ENCODE peak calls at places on chromosomes 7 and 10, in six cellular contexts. P, K, A, Z, G and V are unnamed samples. For H3K4me1, the result is how much of the 10 kb centered on the place peaks cover.

GRCh38 chr7:47453093-47454056 is 128.5 kb downstream of the TNS3 start:
- DNase-seq in P (peak), K (no peak), Z (peak), A (no peak), G (no peak), V (peak)

GRCh38 chr10:44853148-44853734 is 57.9 kb upstream of the TMEM72 start:
- DNase-seq in K (no peak), G (no peak), A (no peak), P (no peak), Z (peak), V (peak)

GRCh38 chr10:9215121-9215520 is 1160.6 kb downstream of the GATA3 start:
- DNase-seq in G (no peak), Z (no peak), P (no peak), A (no peak), K (no peak), V (no peak)

GRCh38 chr10:110495731-110496552 is 1.8 kb upstream of the DUSP5 start:
- DNase-seq in P (peak), A (peak), G (peak), Z (peak), K (peak), V (peak)

GRCh38 chr10:2908851-2909630 is 158.3 kb upstream of the PFKP start:
- DNase-seq in P (no peak), K (no peak), G (no peak), A (no peak), Z (no peak), V (no peak)

GRCh38 chr10:112424658-112425057 is 22.1 kb downstream of the ZDHHC6 start:
- DNase-seq in Z (no peak), G (no peak), K (no peak), A (no peak), P (no peak), V (no peak)

GRCh38 chr10:79055892-79056291 is 12.9 kb upstream of the ZMIZ1 start:
- DNase-seq in A (no peak), Z (no peak), K (no peak), P (peak), G (no peak), V (no peak)

GRCh38 chr10:127928021-127928806 is 21.3 kb downstream of the PTPRE start:
- DNase-seq in K (no peak), A (no peak), G (no peak), P (no peak), Z (peak), V (no peak)

GRCh38 chr10:107496594-107496993 is 332.1 kb upstream of the SORCS1 start:
- DNase-seq in P (no peak), A (no peak), Z (no peak), G (no peak), K (no peak), V (no peak)

GRCh38 chr7:10940748-10941358 is 32.8 kb upstream of the PHF14 start:
- DNase-seq in G (no peak), P (no peak), A (no peak), K (no peak), Z (no peak), V (no peak)

GRCh38 chr7:107694395-107694794 is 33.8 kb downstream of the SLC26A4 start:
- DNase-seq in A (no peak), G (no peak), P (no peak), K (no peak), Z (peak), V (no peak)

GRCh38 chr7:134298902-134299683 is 17.6 kb downstream of the SLC35B4 start:
- DNase-seq in G (peak), A (no peak), K (no peak), Z (peak), P (peak), V (no peak)

GRCh38 chr7:22586101-22586805 is 86.3 kb upstream of the STEAP1B start:
- DNase-seq in Z (no peak), P (no peak), A (no peak), G (no peak), K (no peak), V (no peak)

GRCh38 chr7:80907141-80907601 is 11.7 kb downstream of the SEMA3C start:
- DNase-seq in K (no peak), G (no peak), P (no peak), Z (no peak), A (no peak), V (no peak)

GRCh38 chr7:66426996-66427395 is 201.7 kb upstream of the KCTD7 start:
- DNase-seq in Z (no peak), G (no peak), A (no peak), P (no peak), K (no peak), V (no peak)

GRCh38 chr7:89023146-89023545 is 227.6 kb upstream of the TEX47 start:
- DNase-seq in A (no peak), Z (no peak), G (no peak), K (no peak), P (no peak), V (no peak)

GRCh38 chr7:90349305-90349704 is 2.8 kb downstream of the GTPBP10 start:
- DNase-seq in P (no peak), A (no peak), K (no peak), Z (no peak), G (no peak), V (no peak)

GRCh38 chr10:89278034-89278535 is 23.8 kb upstream of the IFIT2 start:
- DNase-seq in A (no peak), K (no peak), G (no peak), Z (peak), P (peak), V (no peak)

GRCh38 chr10:35133586-35133985 is 6.9 kb downstream of the CREM start:
- DNase-seq in P (no peak), K (no peak), Z (no peak), A (no peak), G (no peak), V (no peak)

GRCh38 chr7:35846816-35847412 is 46.1 kb downstream of the SEPTIN7 start:
- DNase-seq in K (no peak), Z (no peak), G (no peak), A (no peak), P (no peak), V (no peak)

GRCh38 chr10:57579926-57580325 is 687.8 kb downstream of the IPMK start:
- DNase-seq in K (peak), A (no peak), Z (peak), P (no peak), G (no peak), V (no peak)

GRCh38 chr10:125144693-125145623 is 15.4 kb downstream of the CTBP2 start:
- DNase-seq in K (peak), G (no peak), P (peak), Z (peak), A (no peak), V (no peak)

GRCh38 chr7:101108961-101109360 is 17.9 kb upstream of the SERPINE1 start:
- DNase-seq in K (no peak), A (no peak), P (no peak), G (no peak), Z (no peak), V (no peak)

GRCh38 chr10:52451817-52452216 is 137.7 kb downstream of the DKK1 start:
- DNase-seq in G (no peak), K (no peak), P (no peak), Z (peak), A (no peak), V (no peak)

GRCh38 chr7:100469227-100470044 is 5.4 kb upstream of the SPACDR start:
- DNase-seq in G (peak), K (peak), Z (peak), P (peak), A (peak), V (peak)

GRCh38 chr7:38727184-38727940 is 96.2 kb upstream of the AMPH start:
- DNase-seq in G (no peak), A (no peak), P (no peak), Z (no peak), K (no peak), V (no peak)

GRCh38 chr7:41699532-41699931 is 3.4 kb downstream of the INHBA start:
- DNase-seq in G (peak), Z (peak), A (no peak), P (peak), K (peak), V (no peak)

DNA sequence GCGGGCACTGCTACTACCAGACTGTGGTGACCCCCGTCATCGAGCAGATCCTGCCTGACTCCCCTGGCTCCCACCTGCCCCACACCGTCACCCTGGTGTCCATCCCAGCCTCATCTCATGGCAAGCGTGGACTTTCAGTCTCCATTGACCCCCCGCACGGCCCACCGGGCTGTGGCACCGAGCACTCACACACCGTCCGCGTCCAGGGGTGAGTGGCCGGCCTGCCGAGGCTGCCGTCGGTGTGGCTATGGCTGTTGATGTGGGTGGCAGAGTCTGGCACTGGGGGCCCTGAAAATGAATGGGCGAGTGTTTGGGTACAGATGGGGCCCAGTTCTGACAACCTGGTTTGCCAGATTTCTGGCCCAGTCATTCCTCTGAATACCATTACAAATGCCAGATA is 15.4 kb downstream of the LIMK1 start:
- DNase-seq in G (no peak), Z (no peak), A (no peak), P (no peak), K (no peak), V (no peak)
- H3K4me3 ChIP-seq in G (no peak), Z (no peak), A (no peak), P (no peak), K (no peak), V (no peak)

GRCh38 chr10:74151057-74151878 is at the start of gene ADK:
- DNase-seq in K (peak), P (peak), Z (peak), A (peak), G (peak), V (peak)

GRCh38 chr10:74150151-74151056 is at the start of gene AP3M1:
- DNase-seq in Z (no peak), A (peak), P (peak), G (peak), K (peak), V (peak)

GRCh38 chr10:74151879-74152722 is 1.1 kb downstream of the ADK start:
- DNase-seq in P (no peak), A (no peak), Z (no peak), K (no peak), G (no peak), V (no peak)

GRCh38 chr10:74153676-74154075 is 2.7 kb downstream of the ADK start:
- DNase-seq in K (no peak), G (no peak), Z (no peak), P (no peak), A (no peak), V (no peak)

GRCh38 chr10:74153123-74153522 is 2.1 kb downstream of the ADK start:
- DNase-seq in K (peak), A (no peak), Z (peak), P (peak), G (no peak), V (no peak)
- H3K4me1 ChIP-seq in K (under half), A (under half), Z (under half), P (under half), G (under half), V (under half)

GRCh38 chr10:90857635-90858488 is at the start of gene HTR7:
- DNase-seq in K (peak), Z (peak), G (peak), P (peak), A (peak), V (peak)

GRCh38 chr10:90856964-90857634 is 740 bp downstream of the HTR7 start:
- DNase-seq in Z (no peak), P (no peak), K (peak), A (no peak), G (no peak), V (no peak)

GRCh38 chr10:90858489-90858968 is 690 bp upstream of the HTR7 start:
- DNase-seq in A (no peak), G (no peak), K (no peak), Z (no peak), P (no peak), V (no peak)

GRCh38 chr10:90855126-90855525 is 2.7 kb downstream of the HTR7 start:
- DNase-seq in P (no peak), G (no peak), A (no peak), K (no peak), Z (no peak), V (no peak)

GRCh38 chr10:90856261-90856660 is 1.6 kb downstream of the HTR7 start:
- DNase-seq in A (no peak), K (peak), G (no peak), Z (no peak), P (no peak), V (no peak)
- H3K4me3 ChIP-seq in A (peak), K (peak), G (no peak), Z (no peak), P (no peak), V (peak)

GRCh38 chr10:29820890-29821398 is 186.2 kb upstream of the SVIL start:
- DNase-seq in G (no peak), K (no peak), A (no peak), P (peak), Z (no peak), V (peak)
- H3K4me1 ChIP-seq in G (under half), K (under half), A (under half), P (under half), Z (under half), V (under half)

GRCh38 chr10:102302611-102303010 is 57.3 kb downstream of the GBF1 start:
- DNase-seq in K (no peak), A (no peak), G (no peak), P (no peak), Z (no peak), V (no peak)

GRCh38 chr10:102299873-102300272 is 54.5 kb downstream of the GBF1 start:
- DNase-seq in G (no peak), K (no peak), Z (peak), P (no peak), A (no peak), V (no peak)

GRCh38 chr10:102297132-102297531 is 51.8 kb downstream of the GBF1 start:
- DNase-seq in Z (no peak), G (no peak), A (no peak), K (no peak), P (no peak), V (no peak)

GRCh38 chr10:102300289-102300843 is 55.0 kb downstream of the GBF1 start:
- DNase-seq in P (no peak), A (no peak), Z (peak), G (no peak), K (no peak), V (no peak)

GRCh38 chr10:102298899-102299298 is 53.6 kb downstream of the GBF1 start:
- DNase-seq in A (no peak), Z (no peak), G (no peak), P (no peak), K (no peak), V (no peak)
- H3K4me3 ChIP-seq in A (no peak), Z (no peak), G (no peak), P (no peak), K (no peak), V (no peak)

DNA sequence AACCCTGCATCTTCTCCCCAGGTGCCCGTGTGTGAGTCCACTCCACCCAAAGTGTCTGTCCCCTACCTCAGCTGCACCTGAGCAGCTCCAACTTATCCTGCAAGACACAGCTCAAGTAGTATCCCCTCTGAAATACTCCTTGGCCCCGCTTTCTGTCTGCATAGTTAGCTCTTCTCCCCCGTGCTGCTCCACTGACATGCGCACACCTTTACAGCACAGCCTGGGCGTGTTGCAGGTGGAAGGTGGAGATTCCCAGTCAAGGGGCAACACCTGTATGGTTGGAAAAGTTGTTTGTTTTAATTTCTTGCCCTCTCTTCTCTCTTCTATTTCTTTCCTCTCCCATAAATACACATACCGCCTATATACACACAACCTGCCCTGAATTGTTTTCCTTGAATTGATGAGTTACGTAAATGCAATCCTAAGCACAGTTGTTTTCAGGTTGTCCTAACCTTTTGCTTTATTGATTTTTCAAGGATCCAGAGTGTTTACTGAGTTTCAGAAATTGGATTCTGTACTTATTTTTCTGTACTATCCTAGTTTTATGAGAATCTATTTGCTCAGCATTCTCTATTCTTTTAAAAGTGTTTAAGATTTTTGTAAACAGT is 14.9 kb downstream of the MET start:
- DNase-seq in K (no peak), Z (no peak), A (no peak), G (no peak), P (no peak), V (no peak)
- H3K4me1 ChIP-seq in K (under half), Z (under half), A (under half), G (under half), P (under half), V (under half)

GRCh38 chr7:143244321-143244720 is 18.9 kb upstream of the GSTK1 start:
- DNase-seq in Z (no peak), G (no peak), A (no peak), K (no peak), P (no peak), V (no peak)
- H3K4me3 ChIP-seq in Z (no peak), G (no peak), A (no peak), K (no peak), P (no peak), V (no peak)

GRCh38 chr7:140676303-140676702 is 3.6 kb downstream of the ADCK2 start:
- DNase-seq in G (no peak), K (no peak), P (no peak), Z (no peak), A (no peak), V (no peak)
- H3K4me1 ChIP-seq in G (under half), K (under half), P (under half), Z (under half), A (under half), V (under half)